ENCODE peak calls at places on chromosomes 6 and 20, in ten cellular contexts. G is thyroid gland, H is IMR-90, N is lower leg skin, T is heart left ventricle, P is esophagus muscularis mucosa, M is upper lobe of left lung, F is NB4, C is uterus, Z is breast epithelium. L is an unnamed sample.

GRCh38 chr6:162301128-162301527 is 426.4 kb downstream of the PRKN start:
- DNase-seq in G (no peak), H (no peak), N (no peak), T (no peak), P (no peak), M (no peak), F (no peak), C (no peak), Z (no peak), L (no peak)

GRCh38 chr20:61835301-61835700 is 230.4 kb downstream of the TAF4 start:
- DNase-seq in G (no peak), H (no peak), N (no peak), T (peak), P (no peak), M (no peak), F (no peak), C (no peak), Z (no peak), L (no peak)

GRCh38 chr20:57990396-57990987 is 238.0 kb downstream of the ANKRD60 start:
- DNase-seq in G (no peak), H (no peak), N (no peak), T (no peak), P (no peak), M (no peak), F (no peak), C (no peak), Z (peak), L (no peak)

GRCh38 chr20:2248837-2249236 is 47.0 kb upstream of the TGM3 start:
- DNase-seq in G (no peak), H (no peak), N (peak), T (no peak), P (no peak), M (no peak), F (no peak), C (no peak), Z (no peak), L (no peak)

GRCh38 chr6:52590634-52590985 is 13.8 kb upstream of the TRAM2 start:
- DNase-seq in G (no peak), H (peak), N (peak), T (no peak), P (no peak), M (no peak), F (no peak), C (no peak), Z (no peak), L (no peak)

GRCh38 chr20:35342154-35342769 is 50.0 kb upstream of the FAM83C start:
- DNase-seq in G (peak), H (no peak), N (peak), T (no peak), P (no peak), M (no peak), F (peak), C (no peak), Z (no peak), L (no peak)

GRCh38 chr6:18746727-18747126 is 359.6 kb downstream of the RNF144B start:
- DNase-seq in G (no peak), H (no peak), N (no peak), T (no peak), P (no peak), M (no peak), F (no peak), C (no peak), Z (no peak), L (no peak)

GRCh38 chr20:24379116-24379927 is 90.1 kb upstream of the SYNDIG1 start:
- DNase-seq in G (no peak), H (peak), N (no peak), T (peak), P (peak), M (no peak), F (no peak), C (peak), Z (no peak), L (no peak)

GRCh38 chr20:38680492-38681118 is 43.7 kb upstream of the SLC32A1 start:
- DNase-seq in G (peak), H (peak), N (peak), T (no peak), P (no peak), M (no peak), F (peak), C (no peak), Z (no peak), L (no peak)

GRCh38 chr6:125275779-125276178 is 26.0 kb downstream of the HDDC2 start:
- DNase-seq in G (no peak), H (no peak), N (no peak), T (no peak), P (no peak), M (no peak), F (no peak), C (no peak), Z (no peak), L (no peak)

GRCh38 chr6:15322781-15323536 is 77.1 kb downstream of the JARID2 start:
- DNase-seq in G (no peak), H (peak), N (no peak), T (no peak), P (no peak), M (no peak), F (no peak), C (no peak), Z (no peak), L (peak)

GRCh38 chr20:49682798-49683197 is 30.9 kb downstream of the B4GALT5 start:
- DNase-seq in G (no peak), H (no peak), N (no peak), T (no peak), P (no peak), M (no peak), F (no peak), C (no peak), Z (no peak), L (no peak)

GRCh38 chr20:49684335-49684997 is 29.2 kb downstream of the B4GALT5 start:
- DNase-seq in G (peak), H (no peak), N (no peak), T (no peak), P (no peak), M (no peak), F (no peak), C (no peak), Z (no peak), L (no peak)

GRCh38 chr20:49685809-49686208 is 27.9 kb downstream of the B4GALT5 start:
- DNase-seq in G (no peak), H (peak), N (no peak), T (no peak), P (no peak), M (no peak), F (peak), C (no peak), Z (no peak), L (no peak)

GRCh38 chr20:49687595-49688567 is 25.8 kb downstream of the B4GALT5 start:
- DNase-seq in G (no peak), H (no peak), N (no peak), T (no peak), P (no peak), M (no peak), F (no peak), C (no peak), Z (no peak), L (no peak)

GRCh38 chr20:49685161-49685601 is 28.5 kb downstream of the B4GALT5 start:
- DNase-seq in G (no peak), H (no peak), N (no peak), T (no peak), P (no peak), M (no peak), F (no peak), C (no peak), Z (no peak), L (no peak)
- H3K4me3 ChIP-seq in G (no peak), H (no peak), N (no peak), T (no peak), P (peak), M (no peak), F (no peak), C (no peak), Z (no peak), L (no peak)

GRCh38 chr6:29561091-29561490 is 1.6 kb upstream of the UBD start:
- DNase-seq in G (no peak), H (no peak), N (no peak), T (no peak), P (no peak), M (no peak), F (no peak), C (no peak), Z (no peak), L (no peak)

GRCh38 chr6:29561618-29562181 is 2.2 kb upstream of the UBD start:
- DNase-seq in G (no peak), H (no peak), N (no peak), T (no peak), P (peak), M (no peak), F (no peak), C (no peak), Z (no peak), L (no peak)

GRCh38 chr6:29558439-29559079 is 973 bp downstream of the UBD start:
- DNase-seq in G (no peak), H (no peak), N (no peak), T (no peak), P (peak), M (peak), F (no peak), C (no peak), Z (no peak), L (no peak)

GRCh38 chr6:29557320-29557719 is 2.2 kb downstream of the UBD start:
- DNase-seq in G (no peak), H (no peak), N (no peak), T (no peak), P (peak), M (no peak), F (no peak), C (no peak), Z (no peak), L (no peak)

GRCh38 chr6:29559524-29560287 is at the start of gene UBD:
- DNase-seq in G (no peak), H (no peak), N (no peak), T (no peak), P (peak), M (no peak), F (no peak), C (no peak), Z (no peak), L (no peak)
- TF ChIP-seq POLR2A in G (no peak), H (no peak), N (no peak), T (no peak), P (no peak), M (no peak), F (no peak), C (no peak), Z (no peak), L (no peak)

GRCh38 chr6:166382500-166382932 is 224 bp downstream of the MPC1 start:
- DNase-seq in G (no peak), H (no peak), N (no peak), T (no peak), P (no peak), M (no peak), F (no peak), C (no peak), Z (no peak), L (no peak)

GRCh38 chr6:166379800-166380199 is 2.9 kb downstream of the MPC1 start:
- DNase-seq in G (peak), H (no peak), N (no peak), T (no peak), P (no peak), M (no peak), F (no peak), C (no peak), Z (no peak), L (peak)

GRCh38 chr6:166381733-166382499 is 824 bp downstream of the MPC1 start:
- DNase-seq in G (peak), H (peak), N (peak), T (peak), P (no peak), M (peak), F (peak), C (peak), Z (peak), L (peak)

GRCh38 chr6:166382933-166383816 is at the start of gene MPC1:
- DNase-seq in G (peak), H (peak), N (peak), T (peak), P (peak), M (peak), F (peak), C (peak), Z (peak), L (peak)

GRCh38 chr6:166381381-166381732 is 1.4 kb downstream of the MPC1 start:
- DNase-seq in G (no peak), H (no peak), N (no peak), T (no peak), P (no peak), M (no peak), F (no peak), C (no peak), Z (no peak), L (no peak)
- H3K4me3 ChIP-seq in G (peak), H (peak), N (no peak), T (peak), P (peak), M (peak), F (peak), C (peak), Z (peak), L (peak)

GRCh38 chr20:32580608-32580969 is 4.5 kb downstream of the NOL4L start:
- DNase-seq in G (no peak), H (no peak), N (no peak), T (no peak), P (no peak), M (no peak), F (no peak), C (no peak), Z (no peak), L (no peak)

GRCh38 chr20:32582659-32583580 is 2.2 kb downstream of the NOL4L start:
- DNase-seq in G (peak), H (no peak), N (peak), T (no peak), P (no peak), M (peak), F (peak), C (no peak), Z (no peak), L (no peak)

GRCh38 chr20:32580194-32580593 is 4.9 kb downstream of the NOL4L start:
- DNase-seq in G (no peak), H (no peak), N (no peak), T (no peak), P (no peak), M (no peak), F (no peak), C (no peak), Z (no peak), L (no peak)

GRCh38 chr20:32581839-32582658 is 3.1 kb downstream of the NOL4L start:
- DNase-seq in G (no peak), H (no peak), N (no peak), T (no peak), P (no peak), M (no peak), F (peak), C (no peak), Z (no peak), L (no peak)

DNA sequence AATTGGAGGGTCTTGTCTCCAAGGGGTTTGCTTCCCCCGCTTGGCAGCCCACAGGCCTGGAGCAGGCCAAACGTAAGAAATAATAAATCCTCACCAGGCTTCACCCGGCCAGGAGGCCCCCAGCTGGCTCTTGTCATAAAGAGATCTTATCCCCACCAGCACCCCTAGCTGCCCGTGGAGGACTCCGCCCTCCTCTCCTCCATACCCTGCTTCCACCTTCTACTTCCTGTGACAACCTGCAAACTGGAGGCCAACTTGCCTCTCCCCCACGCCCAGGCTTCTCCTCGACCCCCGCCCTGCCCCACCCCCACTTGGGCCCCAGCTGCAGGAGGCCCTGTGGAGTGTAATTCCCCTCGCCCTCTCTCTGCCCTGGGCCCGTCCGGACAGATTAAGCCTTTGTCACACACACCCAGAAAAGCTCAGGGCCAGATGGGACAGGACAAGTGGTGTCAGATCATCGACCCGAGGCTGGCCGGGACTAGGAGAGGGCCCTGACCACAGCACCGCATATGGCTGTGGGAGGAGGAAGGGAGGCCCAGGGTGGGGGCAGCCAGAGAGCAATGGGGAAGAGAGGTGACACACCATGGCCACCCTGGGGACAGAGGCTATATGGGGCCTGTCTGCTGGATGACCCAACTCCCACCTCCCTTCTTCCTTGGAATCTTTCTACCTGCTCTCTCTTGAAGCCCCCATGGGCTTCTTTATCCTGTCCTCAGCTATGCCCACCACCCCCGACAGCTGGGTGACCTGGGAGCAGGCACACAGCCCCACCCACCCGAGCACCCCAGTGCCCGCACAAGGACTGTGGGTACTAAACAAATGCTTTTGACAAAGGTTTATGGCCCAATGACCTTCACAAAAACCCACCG is 3.9 kb downstream of the NOL4L start:
- DNase-seq in G (no peak), H (no peak), N (no peak), T (no peak), P (no peak), M (no peak), F (peak), C (no peak), Z (no peak), L (no peak)
- TF ChIP-seq POLR2A in G (no peak), H (no peak), N (no peak), T (no peak), P (no peak), M (no peak), F (no peak), C (no peak), Z (no peak), L (no peak)

GRCh38 chr6:168852336-168852884 is 401.2 kb downstream of the THBS2 start:
- DNase-seq in G (no peak), H (no peak), N (no peak), T (no peak), P (no peak), M (no peak), F (no peak), C (no peak), Z (no peak), L (no peak)
- H3K4me3 ChIP-seq in G (no peak), H (no peak), N (no peak), T (peak), P (no peak), M (no peak), F (no peak), C (peak), Z (peak), L (no peak)

DNA sequence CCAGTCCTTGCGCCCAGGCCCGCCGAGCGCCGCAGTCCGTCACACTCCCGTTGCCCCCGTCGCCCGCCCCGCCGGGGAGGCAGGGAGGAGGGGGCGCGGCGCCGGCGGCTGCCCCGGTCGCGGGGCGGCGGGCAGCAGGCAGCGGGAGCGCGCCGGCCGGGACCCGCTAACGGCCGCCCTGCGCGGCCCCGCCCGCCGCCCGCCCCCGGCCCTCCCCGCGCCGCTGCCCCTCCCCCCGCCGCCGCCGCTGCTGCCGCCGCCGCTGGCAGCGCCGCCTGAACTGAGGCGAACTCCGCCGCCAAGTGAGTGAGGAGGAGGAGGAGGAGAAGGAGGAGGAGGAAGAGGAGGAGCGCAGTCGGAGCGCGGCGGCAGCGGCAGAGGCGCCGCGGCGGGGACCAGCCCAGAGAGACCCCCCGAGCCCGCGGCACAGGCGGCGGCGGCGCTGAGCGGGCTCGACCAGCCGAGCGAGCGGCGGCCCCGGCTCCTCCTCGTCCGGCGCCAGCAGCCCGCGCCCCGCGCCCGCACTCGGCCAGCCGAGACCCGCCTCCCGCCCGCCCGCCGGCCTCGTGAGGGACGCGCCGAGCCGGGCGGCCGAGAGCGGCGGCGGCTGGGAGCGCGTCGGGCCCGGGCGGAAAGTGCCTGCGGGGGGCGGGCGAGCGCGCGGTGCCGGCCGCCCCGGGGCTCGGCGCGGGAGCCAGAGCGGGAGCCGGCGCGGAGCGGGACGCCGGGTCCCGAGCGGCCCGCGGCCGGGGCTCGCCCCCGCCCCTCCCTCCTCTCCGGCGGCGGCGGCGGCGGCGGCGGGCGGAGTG is at the start of gene QKI:
- DNase-seq in G (peak), H (peak), N (peak), T (peak), P (no peak), M (peak), F (peak), C (peak), Z (peak), L (peak)
- TF ChIP-seq POLR2A in G (peak), H (no peak), N (peak), T (peak), P (no peak), M (no peak), F (peak), C (peak), Z (no peak), L (no peak)

GRCh38 chr6:39808934-39809333 is 16.8 kb downstream of the DAAM2 start:
- DNase-seq in G (peak), H (no peak), N (no peak), T (no peak), P (no peak), M (no peak), F (no peak), C (no peak), Z (no peak), L (no peak)
- H3K4me3 ChIP-seq in G (no peak), H (no peak), N (no peak), T (no peak), P (no peak), M (no peak), F (no peak), C (no peak), Z (no peak), L (no peak)

GRCh38 chr6:84771732-84772131 is 7.3 kb upstream of the TBX18 start:
- DNase-seq in G (no peak), H (no peak), N (no peak), T (no peak), P (no peak), M (no peak), F (no peak), C (no peak), Z (no peak), L (no peak)

GRCh38 chr6:84774174-84775158 is 10.1 kb upstream of the TBX18 start:
- DNase-seq in G (no peak), H (no peak), N (peak), T (peak), P (peak), M (peak), F (no peak), C (no peak), Z (no peak), L (no peak)

GRCh38 chr6:84773133-84773430 is 8.7 kb upstream of the TBX18 start:
- DNase-seq in G (no peak), H (no peak), N (no peak), T (no peak), P (no peak), M (no peak), F (no peak), C (no peak), Z (no peak), L (no peak)

GRCh38 chr6:84772428-84773132 is 8.2 kb upstream of the TBX18 start:
- DNase-seq in G (no peak), H (no peak), N (no peak), T (peak), P (no peak), M (peak), F (no peak), C (no peak), Z (no peak), L (no peak)

DNA sequence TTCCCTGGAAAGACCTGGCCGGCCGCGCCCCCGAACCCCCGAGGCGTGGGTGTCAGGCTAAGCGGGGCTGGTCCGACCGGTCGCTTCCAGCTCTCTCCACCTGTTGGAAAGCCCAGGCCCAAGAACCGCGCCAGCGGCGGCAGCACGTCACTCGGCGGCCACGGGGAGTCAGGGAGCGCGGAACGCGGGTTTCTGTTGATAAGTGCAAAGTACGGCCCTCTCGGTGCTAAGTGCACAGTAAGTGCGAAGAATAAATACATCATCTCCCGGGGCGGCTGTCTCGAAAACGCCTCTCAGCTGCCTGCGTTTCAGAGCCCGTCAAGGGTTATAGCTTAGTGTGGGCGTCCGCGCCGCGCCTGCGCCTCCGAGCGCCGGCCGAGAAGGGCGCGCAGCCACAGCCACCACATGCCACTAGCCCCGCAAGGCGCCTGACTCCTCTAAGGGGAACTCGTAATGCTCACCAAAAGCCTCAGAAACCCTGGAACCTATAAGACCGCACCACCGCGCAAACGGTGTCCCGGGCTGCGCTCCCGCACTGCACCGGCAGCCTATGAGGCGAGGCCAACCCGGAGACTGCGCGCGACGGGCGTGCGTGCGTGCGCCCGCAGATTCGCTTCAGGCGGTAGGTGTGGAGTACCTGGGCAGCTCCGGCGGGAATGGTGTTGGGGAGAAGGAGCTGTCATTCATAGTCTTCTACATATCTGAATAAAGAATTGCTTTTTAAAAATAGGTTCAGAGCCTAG is 9.2 kb upstream of the TBX18 start:
- DNase-seq in G (no peak), H (no peak), N (peak), T (peak), P (peak), M (peak), F (no peak), C (no peak), Z (no peak), L (no peak)
- TF ChIP-seq POLR2A in G (no peak), H (no peak), N (no peak), T (no peak), P (no peak), M (no peak), F (no peak), C (no peak), Z (no peak), L (no peak)